ENCODE peak calls at places on chromosomes 6 and 20, in seven cellular contexts. E is IMR-90, F is H9, X is H1, G is mesendoderm, J is trophoblast cell, O is neuronal stem cell. B is an unnamed sample.

GRCh38 chr6:33312361-33313104 is 1.3 kb downstream of the TAPBP start:
- DNase-seq in E (peak), F (peak), X (no peak), G (peak), J (peak), O (no peak), B (peak)

GRCh38 chr6:128186724-128187123 is 285.9 kb upstream of the THEMIS start:
- DNase-seq in E (peak), F (no peak), X (no peak), G (no peak), J (no peak), O (no peak), B (no peak)

GRCh38 chr20:43322851-43323250 is 133.1 kb upstream of the PTPRT start:
- DNase-seq in E (peak), F (no peak), X (no peak), G (no peak), J (peak), O (no peak), B (no peak)

GRCh38 chr20:47198254-47198671 is 158.2 kb downstream of the ZMYND8 start:
- DNase-seq in E (peak), F (no peak), X (no peak), G (no peak), J (no peak), O (no peak), B (no peak)

GRCh38 chr20:31494131-31494530 is 19.0 kb downstream of the REM1 start:
- DNase-seq in E (peak), F (peak), X (no peak), G (peak), J (peak), O (no peak), B (peak)

GRCh38 chr6:142696689-142697088 is 248.3 kb downstream of the HIVEP2 start:
- DNase-seq in E (no peak), F (no peak), X (no peak), G (no peak), J (no peak), O (no peak), B (no peak)

GRCh38 chr6:66897576-66897975 is 1190.5 kb upstream of the EYS start:
- DNase-seq in E (peak), F (no peak), X (no peak), G (peak), J (peak), O (peak), B (peak)

GRCh38 chr6:46453756-46454316 is 37.4 kb downstream of the RCAN2 start:
- DNase-seq in E (no peak), F (no peak), X (no peak), G (no peak), J (no peak), O (no peak), B (no peak)

GRCh38 chr20:768426-768978 is at the start of gene SLC52A3:
- DNase-seq in E (no peak), F (peak), X (peak), G (peak), J (peak), O (no peak), B (no peak)

GRCh38 chr6:130035211-130035610 is 16.8 kb downstream of the L3MBTL3 start:
- DNase-seq in E (peak), F (no peak), X (no peak), G (no peak), J (no peak), O (no peak), B (peak)

GRCh38 chr6:130037207-130037811 is 18.9 kb downstream of the L3MBTL3 start:
- DNase-seq in E (no peak), F (no peak), X (no peak), G (no peak), J (no peak), O (no peak), B (peak)

GRCh38 chr6:130032758-130033323 is 14.5 kb downstream of the L3MBTL3 start:
- DNase-seq in E (no peak), F (no peak), X (no peak), G (no peak), J (no peak), O (no peak), B (no peak)

GRCh38 chr6:130033999-130034814 is 15.8 kb downstream of the L3MBTL3 start:
- DNase-seq in E (peak), F (no peak), X (no peak), G (no peak), J (peak), O (no peak), B (peak)

DNA sequence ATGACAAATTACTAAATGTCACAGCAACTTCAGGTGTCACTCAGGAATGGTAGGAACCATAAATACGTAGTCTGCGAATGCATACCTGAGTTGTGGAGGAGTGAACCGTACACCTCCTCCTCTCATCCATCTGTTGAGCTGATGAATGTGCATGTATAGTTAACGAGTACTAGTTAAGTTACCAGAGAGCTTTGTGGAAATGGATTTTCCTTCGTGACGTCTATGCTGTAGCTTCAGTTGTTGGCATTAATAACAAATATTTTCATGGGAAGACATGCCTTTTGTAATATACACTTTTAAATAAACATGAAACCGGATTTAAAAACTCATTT is 16.4 kb downstream of the L3MBTL3 start:
- DNase-seq in E (no peak), F (no peak), X (no peak), G (no peak), J (no peak), O (no peak), B (no peak)
- H2BK120ac ChIP-seq in E (peak), F (no peak), X (no peak), G (no peak), J (no peak), O (no peak), B (no peak)

GRCh38 chr6:88378639-88379038 is 212.5 kb upstream of the CNR1 start:
- DNase-seq in E (no peak), F (no peak), X (no peak), G (no peak), J (no peak), O (no peak), B (no peak)

GRCh38 chr6:88377976-88378580 is 211.9 kb upstream of the CNR1 start:
- DNase-seq in E (no peak), F (no peak), X (no peak), G (peak), J (no peak), O (no peak), B (no peak)

GRCh38 chr6:88381289-88381642 is 215.1 kb upstream of the CNR1 start:
- DNase-seq in E (no peak), F (no peak), X (no peak), G (no peak), J (no peak), O (no peak), B (no peak)

GRCh38 chr6:88380618-88381288 is 214.6 kb upstream of the CNR1 start:
- DNase-seq in E (no peak), F (no peak), X (no peak), G (no peak), J (no peak), O (no peak), B (no peak)

DNA sequence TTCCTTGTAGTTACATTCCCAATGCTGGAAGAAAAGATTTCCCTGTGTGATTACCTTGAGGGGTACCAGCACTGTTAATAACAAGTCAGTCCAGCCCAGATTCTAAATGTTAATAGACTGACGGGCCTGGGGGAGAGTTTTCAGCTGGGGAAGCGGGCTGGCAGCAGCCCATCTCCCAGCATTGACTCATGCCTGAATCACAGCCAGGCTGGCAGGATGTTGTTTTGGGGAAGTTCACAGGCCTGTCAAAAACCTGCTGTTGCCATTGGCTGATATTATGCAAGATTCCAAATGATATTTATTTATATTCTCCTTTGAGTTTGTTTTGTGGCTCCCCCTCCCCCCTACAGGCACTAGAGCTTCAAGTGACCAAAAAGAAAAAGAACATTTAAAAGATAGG is 213.9 kb upstream of the CNR1 start:
- DNase-seq in E (peak), F (no peak), X (no peak), G (no peak), J (no peak), O (no peak), B (peak)
- H2BK5ac ChIP-seq in E (no peak), F (no peak), X (no peak), G (no peak), J (no peak), O (no peak), B (no peak)

DNA sequence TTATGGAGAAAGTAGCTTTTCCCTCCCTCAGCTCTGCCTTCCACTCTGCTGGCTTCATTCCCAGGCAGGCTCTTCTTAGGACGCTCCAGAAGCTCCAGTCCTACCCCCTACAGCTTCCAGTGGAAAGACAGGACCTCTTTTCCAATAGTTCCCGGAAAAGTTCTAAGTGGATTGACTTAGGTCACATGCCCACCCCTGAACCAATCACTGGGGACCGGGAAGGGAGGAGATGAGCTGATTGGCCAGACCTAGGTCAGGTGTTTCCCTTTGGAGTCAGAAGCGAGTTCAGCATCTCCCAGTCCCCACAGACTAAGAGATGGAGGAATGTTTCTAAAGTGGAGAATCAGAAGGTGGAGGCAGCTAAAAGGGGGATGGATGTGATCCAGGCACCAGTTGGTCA is 62.9 kb upstream of the KCNG1 start:
- DNase-seq in E (no peak), F (no peak), X (no peak), G (no peak), J (no peak), O (no peak), B (no peak)
- H2BK120ac ChIP-seq in E (no peak), F (no peak), X (no peak), G (no peak), J (no peak), O (no peak), B (no peak)

GRCh38 chr20:37439223-37439933 is 81.7 kb upstream of the NNAT start:
- DNase-seq in E (no peak), F (no peak), X (no peak), G (no peak), J (no peak), O (no peak), B (no peak)
- H2BK5ac ChIP-seq in E (no peak), F (no peak), X (no peak), G (no peak), J (no peak), O (no peak), B (no peak)

GRCh38 chr20:24600012-24600411 is 130.6 kb downstream of the SYNDIG1 start:
- DNase-seq in E (no peak), F (no peak), X (no peak), G (no peak), J (no peak), O (no peak), B (no peak)
- H2BK120ac ChIP-seq in E (no peak), F (no peak), X (no peak), G (no peak), J (no peak), O (no peak), B (no peak)

GRCh38 chr6:152118678-152119077 is 311.2 kb downstream of the ESR1 start:
- DNase-seq in E (no peak), F (no peak), X (no peak), G (no peak), J (no peak), O (no peak), B (no peak)

GRCh38 chr6:152112503-152113261 is 305.2 kb downstream of the ESR1 start:
- DNase-seq in E (no peak), F (no peak), X (no peak), G (no peak), J (no peak), O (no peak), B (no peak)

GRCh38 chr6:152118224-152118623 is 310.7 kb downstream of the ESR1 start:
- DNase-seq in E (no peak), F (no peak), X (no peak), G (no peak), J (no peak), O (no peak), B (no peak)

GRCh38 chr6:152121910-152122309 is 314.4 kb downstream of the ESR1 start:
- DNase-seq in E (no peak), F (no peak), X (no peak), G (no peak), J (no peak), O (no peak), B (no peak)

GRCh38 chr6:152117156-152118129 is 310.0 kb downstream of the ESR1 start:
- DNase-seq in E (no peak), F (no peak), X (no peak), G (no peak), J (no peak), O (no peak), B (no peak)
- H2BK5ac ChIP-seq in E (no peak), F (no peak), X (no peak), G (no peak), J (no peak), O (no peak), B (no peak)

GRCh38 chr6:19613678-19614077 is 223.5 kb upstream of the ID4 start:
- DNase-seq in E (no peak), F (peak), X (no peak), G (peak), J (no peak), O (no peak), B (no peak)
- H2BK120ac ChIP-seq in E (no peak), F (no peak), X (no peak), G (no peak), J (no peak), O (no peak), B (no peak)

GRCh38 chr6:145082359-145082758 is 653.0 kb downstream of the EPM2A start:
- DNase-seq in E (no peak), F (no peak), X (no peak), G (no peak), J (no peak), O (no peak), B (no peak)
- H2BK5ac ChIP-seq in E (no peak), F (no peak), X (no peak), G (no peak), J (no peak), O (no peak), B (no peak)

GRCh38 chr20:17515053-17515452 is 16.1 kb downstream of the BFSP1 start:
- DNase-seq in E (no peak), F (no peak), X (no peak), G (no peak), J (no peak), O (no peak), B (no peak)

GRCh38 chr20:17508756-17509155 is 22.4 kb downstream of the BFSP1 start:
- DNase-seq in E (no peak), F (no peak), X (no peak), G (no peak), J (no peak), O (no peak), B (no peak)

GRCh38 chr20:17513956-17514355 is 17.2 kb downstream of the BFSP1 start:
- DNase-seq in E (no peak), F (no peak), X (no peak), G (no peak), J (peak), O (no peak), B (no peak)

GRCh38 chr20:17510548-17510947 is 20.6 kb downstream of the BFSP1 start:
- DNase-seq in E (no peak), F (no peak), X (no peak), G (no peak), J (no peak), O (no peak), B (no peak)

DNA sequence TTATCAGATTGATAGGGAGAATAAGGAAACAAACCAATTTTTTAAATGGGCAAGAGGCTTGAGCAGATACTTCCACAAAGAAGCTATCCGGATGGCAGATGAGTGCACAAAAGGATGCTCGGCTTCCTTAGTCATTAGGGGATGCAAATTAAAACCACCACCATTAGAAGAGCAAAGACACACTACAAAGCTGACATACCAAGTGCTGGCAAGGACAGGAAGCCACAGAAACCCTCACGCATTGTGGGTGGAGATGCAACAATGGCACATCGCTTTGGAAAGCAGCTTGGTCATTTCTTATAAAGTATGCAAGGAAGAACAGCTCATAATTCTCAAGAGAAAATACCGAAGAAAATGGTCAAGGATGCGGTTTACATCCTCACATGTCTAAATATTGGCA is 19.8 kb downstream of the BFSP1 start:
- DNase-seq in E (no peak), F (no peak), X (no peak), G (no peak), J (no peak), O (no peak), B (no peak)
- H2BK120ac ChIP-seq in E (no peak), F (no peak), X (no peak), G (no peak), J (no peak), O (no peak), B (no peak)

DNA sequence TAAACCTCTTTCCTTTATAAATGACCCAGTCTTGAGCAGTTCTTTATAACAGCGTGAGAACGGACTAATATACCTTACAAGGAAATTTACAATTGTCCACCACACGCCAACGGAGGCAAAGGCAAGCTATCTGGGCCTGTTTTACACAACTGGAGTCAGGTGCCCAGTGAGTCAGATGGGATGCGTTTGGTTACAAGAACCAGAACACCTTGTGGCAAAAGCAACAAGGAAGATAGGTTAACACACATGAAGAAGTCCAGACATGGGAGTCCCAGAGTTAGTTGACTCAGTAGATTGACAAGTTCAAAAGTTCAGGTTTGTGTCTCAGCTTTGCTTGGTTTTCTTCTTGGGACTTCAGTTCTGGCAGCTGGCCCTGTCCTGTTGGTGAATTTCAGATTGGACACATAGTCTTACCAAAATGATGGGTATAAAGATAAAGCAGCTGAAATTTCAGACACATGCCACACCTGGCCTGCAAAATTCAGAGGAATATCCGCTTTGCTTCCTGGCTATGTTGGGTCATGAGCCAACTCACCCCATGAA is 97.9 kb downstream of the PXDC1 start:
- DNase-seq in E (no peak), F (no peak), X (no peak), G (no peak), J (no peak), O (no peak), B (no peak)
- H2BK5ac ChIP-seq in E (no peak), F (no peak), X (no peak), G (no peak), J (no peak), O (no peak), B (no peak)

B was measured in mesenchymal stem cell.